ENCODE peak calls at places on chromosome 2, in four cellular contexts. F is GM12878, W is HepG2, R is K562. G is an unnamed sample.

GRCh38 chr2:203819434-203820133 is 48.0 kb upstream of the CTLA4 start:
- DNase-seq in F (no peak), W (peak), R (no peak), G (no peak)

GRCh38 chr2:15107137-15107536 is 454.0 kb downstream of the NBAS start:
- DNase-seq in F (no peak), W (no peak), R (no peak), G (no peak)

GRCh38 chr2:183059561-183059960 is 19.0 kb upstream of the DUSP19 start:
- DNase-seq in F (no peak), W (no peak), R (peak), G (no peak)

GRCh38 chr2:137192366-137193315 is 427.3 kb downstream of the THSD7B start:
- DNase-seq in F (no peak), W (peak), R (no peak), G (no peak)

GRCh38 chr2:239025081-239025801 is 177.4 kb downstream of the TWIST2 start:
- DNase-seq in F (no peak), W (no peak), R (no peak), G (no peak)

GRCh38 chr2:191656389-191656788 is 21.5 kb upstream of the NABP1 start:
- DNase-seq in F (no peak), W (no peak), R (no peak), G (no peak)

GRCh38 chr2:23381498-23381897 is 3.5 kb upstream of the KLHL29 start:
- DNase-seq in F (no peak), W (no peak), R (no peak), G (no peak)

GRCh38 chr2:14944562-14945346 is 312.2 kb downstream of the LRATD1 start:
- DNase-seq in F (no peak), W (peak), R (no peak), G (peak)

GRCh38 chr2:241701155-241701404 is 759 bp upstream of the ING5 start:
- DNase-seq in F (peak), W (no peak), R (no peak), G (no peak)

GRCh38 chr2:167187910-167188595 is 299.8 kb downstream of the XIRP2 start:
- DNase-seq in F (no peak), W (no peak), R (no peak), G (no peak)

GRCh38 chr2:8453904-8454302 is 228.0 kb upstream of the ID2 start:
- DNase-seq in F (no peak), W (no peak), R (no peak), G (no peak)

GRCh38 chr2:51624995-51625394 is 593.1 kb upstream of the NRXN1 start:
- DNase-seq in F (no peak), W (no peak), R (no peak), G (no peak)

GRCh38 chr2:218285604-218286003 is 6.7 kb downstream of the TMBIM1 start:
- DNase-seq in F (no peak), W (no peak), R (no peak), G (no peak)

GRCh38 chr2:25618676-25619075 is 54.7 kb downstream of the DTNB start:
- DNase-seq in F (no peak), W (peak), R (no peak), G (no peak)

GRCh38 chr2:168490015-168490874 is 34.2 kb downstream of the CERS6 start:
- DNase-seq in F (peak), W (peak), R (no peak), G (no peak)

GRCh38 chr2:203025592-203025991 is 10.9 kb downstream of the NBEAL1 start:
- DNase-seq in F (no peak), W (no peak), R (no peak), G (no peak)

GRCh38 chr2:109647636-109648035 is 33.5 kb downstream of the SOWAHC start:
- DNase-seq in F (no peak), W (no peak), R (no peak), G (no peak)

GRCh38 chr2:239937866-239938640 is 87.1 kb downstream of the NDUFA10 start:
- DNase-seq in F (no peak), W (no peak), R (no peak), G (peak)

GRCh38 chr2:182649316-182649715 is 66.7 kb upstream of the DNAJC10 start:
- DNase-seq in F (no peak), W (peak), R (no peak), G (peak)

GRCh38 chr2:164164602-164165001 is 428.8 kb upstream of the FIGN start:
- DNase-seq in F (no peak), W (no peak), R (no peak), G (no peak)

GRCh38 chr2:46878886-46879285 is 36.7 kb downstream of the MCFD2 start:
- DNase-seq in F (no peak), W (peak), R (no peak), G (peak)

GRCh38 chr2:46878240-46878877 is 37.2 kb downstream of the MCFD2 start:
- DNase-seq in F (no peak), W (no peak), R (no peak), G (no peak)

GRCh38 chr2:46877619-46878113 is 37.9 kb downstream of the MCFD2 start:
- DNase-seq in F (no peak), W (no peak), R (no peak), G (no peak)

GRCh38 chr2:46875226-46875899 is 40.2 kb downstream of the MCFD2 start:
- DNase-seq in F (no peak), W (no peak), R (no peak), G (no peak)

GRCh38 chr2:46876741-46877384 is 38.7 kb downstream of the MCFD2 start:
- DNase-seq in F (no peak), W (peak), R (peak), G (no peak)
- TF ChIP-seq CTCF in F (no peak), W (peak), R (peak), G (no peak)

GRCh38 chr2:127695491-127696472 is 5.5 kb upstream of the SFT2D3 start:
- DNase-seq in F (no peak), W (no peak), R (no peak), G (peak)
- TF ChIP-seq CREM in F (no peak), W (no peak), R (no peak), G (no peak)

GRCh38 chr2:237067985-237068576 is 17.6 kb upstream of the COPS8 start:
- DNase-seq in F (no peak), W (no peak), R (no peak), G (no peak)
- TF ChIP-seq CTCF in F (no peak), W (no peak), R (no peak), G (no peak)

DNA sequence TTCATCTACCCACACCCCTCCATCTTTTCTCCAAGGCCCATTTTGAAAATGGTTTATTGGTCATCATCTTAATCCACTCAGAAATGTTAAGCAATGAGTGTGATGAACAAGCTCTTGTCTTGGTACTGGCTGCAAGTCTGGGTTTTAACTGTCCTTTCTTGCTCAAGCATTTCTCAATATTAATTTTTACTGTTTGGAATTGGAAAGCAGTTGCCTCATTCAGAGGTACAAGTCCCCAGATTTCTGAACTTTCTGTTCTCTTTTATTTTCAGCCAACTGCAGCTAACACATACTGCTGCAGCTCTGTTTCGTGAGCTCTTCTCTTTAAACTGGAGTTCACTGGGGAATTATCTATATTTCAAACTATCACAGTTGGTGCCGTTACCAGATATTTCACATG is 99.4 kb upstream of the TEX51 start:
- DNase-seq in F (no peak), W (no peak), R (no peak), G (no peak)
- TF ChIP-seq CREM in F (no peak), W (no peak), R (no peak), G (no peak)

DNA sequence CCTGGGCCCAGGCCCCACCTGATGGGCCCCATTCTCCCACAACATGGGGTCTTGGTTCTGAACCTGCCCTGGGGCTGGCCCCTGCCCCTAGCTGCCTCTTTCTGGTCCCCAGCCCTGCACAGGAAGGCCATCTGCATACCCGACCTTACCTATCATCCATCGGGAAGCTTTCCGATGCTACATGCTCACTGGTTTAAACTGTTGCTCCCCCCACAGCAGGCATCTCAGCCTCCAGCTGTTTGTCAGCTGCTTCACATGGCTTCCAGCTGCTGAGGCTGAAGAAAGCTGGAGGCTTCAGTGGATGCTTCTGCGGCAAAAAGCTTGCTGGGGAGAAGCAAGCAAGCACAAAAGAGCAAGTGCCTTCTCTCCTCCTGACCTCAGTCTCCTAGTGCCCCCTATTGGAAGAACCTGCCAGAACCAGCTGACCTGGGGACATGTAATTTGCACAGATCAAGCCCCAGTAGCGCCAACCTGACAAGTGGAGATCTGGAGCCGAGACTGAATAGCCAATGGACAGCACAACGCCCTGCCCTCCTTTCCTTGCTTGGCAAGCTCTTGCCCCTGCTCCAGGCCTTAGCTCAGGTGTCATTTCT is 24.1 kb upstream of the RHOB start:
- DNase-seq in F (no peak), W (peak), R (peak), G (peak)
- TF ChIP-seq CTCF in F (peak), W (peak), R (peak), G (peak)

GRCh38 chr2:131635576-131635975 is 107.9 kb downstream of the CCDC74A start:
- DNase-seq in F (no peak), W (no peak), R (no peak), G (no peak)
- TF ChIP-seq CREM in F (no peak), W (no peak), R (no peak), G (no peak)

DNA sequence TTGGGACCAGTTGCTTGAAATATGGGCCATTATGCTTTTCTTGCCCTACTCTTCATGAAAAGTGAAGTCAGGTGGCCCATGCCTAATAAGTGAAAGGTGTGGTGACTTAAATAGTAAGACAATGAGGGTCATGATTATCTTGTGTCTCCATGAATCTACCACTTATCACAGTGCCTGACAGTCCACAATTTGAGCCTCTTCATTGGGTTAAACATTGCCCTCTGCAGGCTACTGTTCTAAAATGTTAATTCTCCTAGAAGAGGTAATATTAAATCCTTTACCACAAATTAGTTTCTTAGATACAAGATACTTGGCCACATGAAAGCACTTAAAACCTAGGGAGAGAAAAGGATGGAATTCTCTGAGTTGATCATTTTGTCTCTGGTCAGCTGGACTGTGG is 4.0 kb downstream of the EGR4 start:
- DNase-seq in F (no peak), W (no peak), R (no peak), G (no peak)
- TF ChIP-seq CTCF in F (no peak), W (peak), R (no peak), G (no peak)

G was measured in WTC11.